ENCODE peak calls at places on chromosomes 2 and 18, in six cellular contexts. One of them, this sample, is unnamed.

GRCh38 chr2:23385748-23386421 is 906 bp downstream of the KLHL29 start:
- DNase-seq in KBM-7: no peak
- DNase-seq in iris pigment epithelial cell: peak; percentile 18
- DNase-seq in stimulated activated CD4-positive, alpha-beta T cell treated with anti-CD3 and anti-CD28 coated beads, Interleukin-2, amount 100 ng/mL, for 48 hours: no peak
- DNase-seq in NCI-H1417: no peak
- DNase-seq in omental fat pad: no peak
- DNase-seq in this sample: peak; percentile 73

GRCh38 chr2:55838653-55839052 is 84.9 kb downstream of the EFEMP1 start:
- DNase-seq in omental fat pad: no peak
- DNase-seq in KBM-7: no peak
- DNase-seq in iris pigment epithelial cell: no peak
- DNase-seq in NCI-H1417: peak; percentile 60
- DNase-seq in stimulated activated CD4-positive, alpha-beta T cell treated with anti-CD3 and anti-CD28 coated beads, Interleukin-2, amount 100 ng/mL, for 48 hours: no peak
- DNase-seq in this sample: no peak

GRCh38 chr18:63197246-63197791 is 122.2 kb downstream of the BCL2 start:
- DNase-seq in iris pigment epithelial cell: no peak
- DNase-seq in omental fat pad: no peak
- DNase-seq in KBM-7: peak; percentile 63
- DNase-seq in NCI-H1417: peak; percentile 38
- DNase-seq in stimulated activated CD4-positive, alpha-beta T cell treated with anti-CD3 and anti-CD28 coated beads, Interleukin-2, amount 100 ng/mL, for 48 hours: no peak
- DNase-seq in this sample: no peak

GRCh38 chr2:50782543-50782942 is 249.4 kb downstream of the NRXN1 start:
- DNase-seq in KBM-7: no peak
- DNase-seq in NCI-H1417: no peak
- DNase-seq in stimulated activated CD4-positive, alpha-beta T cell treated with anti-CD3 and anti-CD28 coated beads, Interleukin-2, amount 100 ng/mL, for 48 hours: no peak
- DNase-seq in iris pigment epithelial cell: peak; percentile 23
- DNase-seq in omental fat pad: no peak
- DNase-seq in this sample: no peak

GRCh38 chr2:165239826-165240618 is 808 bp downstream of the SCN2A start:
- DNase-seq in stimulated activated CD4-positive, alpha-beta T cell treated with anti-CD3 and anti-CD28 coated beads, Interleukin-2, amount 100 ng/mL, for 48 hours: no peak
- DNase-seq in iris pigment epithelial cell: no peak
- DNase-seq in omental fat pad: no peak
- DNase-seq in KBM-7: no peak
- DNase-seq in NCI-H1417: no peak
- DNase-seq in this sample: no peak

GRCh38 chr2:221555511-221555845 is 16.6 kb downstream of the EPHA4 start:
- DNase-seq in NCI-H1417: no peak
- DNase-seq in KBM-7: no peak
- DNase-seq in iris pigment epithelial cell: no peak
- DNase-seq in omental fat pad: no peak
- DNase-seq in stimulated activated CD4-positive, alpha-beta T cell treated with anti-CD3 and anti-CD28 coated beads, Interleukin-2, amount 100 ng/mL, for 48 hours: no peak
- DNase-seq in this sample: no peak

GRCh38 chr2:30234180-30234971 is 3.0 kb downstream of the LBH start:
- DNase-seq in iris pigment epithelial cell: peak; percentile 96
- DNase-seq in NCI-H1417: no peak
- DNase-seq in KBM-7: no peak
- DNase-seq in omental fat pad: no peak
- DNase-seq in stimulated activated CD4-positive, alpha-beta T cell treated with anti-CD3 and anti-CD28 coated beads, Interleukin-2, amount 100 ng/mL, for 48 hours: no peak
- DNase-seq in this sample: no peak

GRCh38 chr2:237423891-237424290 is 9.9 kb upstream of the COL6A3 start:
- DNase-seq in stimulated activated CD4-positive, alpha-beta T cell treated with anti-CD3 and anti-CD28 coated beads, Interleukin-2, amount 100 ng/mL, for 48 hours: no peak
- DNase-seq in KBM-7: no peak
- DNase-seq in iris pigment epithelial cell: no peak
- DNase-seq in omental fat pad: no peak
- DNase-seq in NCI-H1417: no peak
- DNase-seq in this sample: no peak

GRCh38 chr2:137467246-137467862 is 496.9 kb upstream of the HNMT start:
- DNase-seq in KBM-7: peak; percentile 32
- DNase-seq in omental fat pad: no peak
- DNase-seq in iris pigment epithelial cell: peak; percentile 44
- DNase-seq in stimulated activated CD4-positive, alpha-beta T cell treated with anti-CD3 and anti-CD28 coated beads, Interleukin-2, amount 100 ng/mL, for 48 hours: no peak
- DNase-seq in NCI-H1417: peak; percentile 57
- DNase-seq in this sample: peak; percentile 21

GRCh38 chr2:226791056-226791486 is 8.5 kb downstream of the IRS1 start:
- DNase-seq in omental fat pad: peak; percentile 23
- DNase-seq in KBM-7: no peak
- DNase-seq in NCI-H1417: no peak
- DNase-seq in iris pigment epithelial cell: peak; percentile 80
- DNase-seq in stimulated activated CD4-positive, alpha-beta T cell treated with anti-CD3 and anti-CD28 coated beads, Interleukin-2, amount 100 ng/mL, for 48 hours: no peak
- DNase-seq in this sample: peak; percentile 67

GRCh38 chr18:58993260-58993659 is 128.6 kb downstream of the ZNF532 start:
- DNase-seq in KBM-7: no peak
- DNase-seq in stimulated activated CD4-positive, alpha-beta T cell treated with anti-CD3 and anti-CD28 coated beads, Interleukin-2, amount 100 ng/mL, for 48 hours: no peak
- DNase-seq in omental fat pad: no peak
- DNase-seq in iris pigment epithelial cell: peak; percentile 81
- DNase-seq in NCI-H1417: no peak
- DNase-seq in this sample: no peak

This sample was measured in GM20000.